ENCODE peak calls at places on chromosomes 16 and 17, in five cellular contexts. X is glutamatergic neuron, O is thoracic aorta, B is neural crest cell, P is HS-5. T is an unnamed sample.

GRCh38 chr16:87384162-87384999 is 805 bp upstream of the FBXO31 start:
- DNase-seq in X (peak), O (no peak), B (no peak), P (no peak), T (no peak)

GRCh38 chr16:30076276-30076791 is 540 bp downstream of the PPP4C start:
- DNase-seq in X (no peak), O (no peak), B (no peak), P (no peak), T (no peak)

GRCh38 chr17:75260679-75261335 is 599 bp downstream of the GGA3 start:
- DNase-seq in X (no peak), O (no peak), B (no peak), P (no peak), T (no peak)

GRCh38 chr17:61476476-61477203 is 24.4 kb downstream of the TBX4 start:
- DNase-seq in X (no peak), O (no peak), B (no peak), P (no peak), T (no peak)

GRCh38 chr16:71645450-71645849 is 19.5 kb downstream of the MARVELD3 start:
- DNase-seq in X (no peak), O (no peak), B (no peak), P (no peak), T (peak)

GRCh38 chr17:4919511-4920047 is 12.5 kb upstream of the GP1BA start:
- DNase-seq in X (no peak), O (no peak), B (no peak), P (no peak), T (no peak)

GRCh38 chr16:30757316-30757715 is 4.5 kb downstream of the CFAP119 start:
- DNase-seq in X (no peak), O (no peak), B (no peak), P (no peak), T (no peak)

GRCh38 chr17:8038954-8039610 is at the start of gene ALOX15B:
- DNase-seq in X (no peak), O (no peak), B (no peak), P (no peak), T (no peak)

GRCh38 chr17:45924332-45924820 is 30.0 kb downstream of the MAPT start:
- DNase-seq in X (no peak), O (no peak), B (no peak), P (no peak), T (no peak)

GRCh38 chr16:19130852-19131808 is 17.4 kb downstream of the ITPRIPL2 start:
- DNase-seq in X (peak), O (no peak), B (no peak), P (no peak), T (no peak)